ENCODE peak calls at places on chromosomes 16 and 17, in four cellular contexts. One of them, this sample, is unnamed. For H3K27me3 and H3K9me3, the result is how much of the 10 kb centered on the place peaks cover.

GRCh38 chr17:43372273-43372911 is 26.4 kb upstream of the ARL4D start:
- DNase-seq in esophagus muscularis mucosa: no peak
- DNase-seq in upper lobe of right lung: no peak
- DNase-seq in IMR-90: no peak
- DNase-seq in this sample: no peak

GRCh38 chr16:67165121-67166034 is 833 bp downstream of the HSF4 start:
- DNase-seq in upper lobe of right lung: no peak
- DNase-seq in IMR-90: no peak
- DNase-seq in esophagus muscularis mucosa: no peak
- DNase-seq in this sample: no peak

GRCh38 chr17:42337442-42337841 is 49.1 kb downstream of the STAT5A start:
- DNase-seq in upper lobe of right lung: no peak
- DNase-seq in IMR-90: peak
- DNase-seq in esophagus muscularis mucosa: no peak
- DNase-seq in this sample: no peak

GRCh38 chr17:73560661-73561060 is 83.6 kb downstream of the SDK2 start:
- DNase-seq in upper lobe of right lung: no peak
- DNase-seq in IMR-90: no peak
- DNase-seq in esophagus muscularis mucosa: no peak
- DNase-seq in this sample: no peak

GRCh38 chr17:48615212-48615962 is at the start of gene HOXB8:
- DNase-seq in IMR-90: no peak
- DNase-seq in upper lobe of right lung: no peak
- DNase-seq in esophagus muscularis mucosa: no peak
- DNase-seq in this sample: no peak

GRCh38 chr16:76345093-76345735 is 68.0 kb downstream of the CNTNAP4 start:
- DNase-seq in IMR-90: no peak
- DNase-seq in esophagus muscularis mucosa: no peak
- DNase-seq in upper lobe of right lung: no peak
- DNase-seq in this sample: no peak

GRCh38 chr16:88379694-88380040 is 3.1 kb upstream of the ZNF469 start:
- DNase-seq in esophagus muscularis mucosa: no peak
- DNase-seq in IMR-90: no peak
- DNase-seq in upper lobe of right lung: peak
- DNase-seq in this sample: no peak

GRCh38 chr16:54718376-54718775 is 212.3 kb upstream of the IRX5 start:
- DNase-seq in IMR-90: no peak
- DNase-seq in esophagus muscularis mucosa: peak
- DNase-seq in upper lobe of right lung: no peak
- DNase-seq in this sample: no peak

GRCh38 chr16:62408760-62409159 is 372.5 kb upstream of the CDH8 start:
- DNase-seq in IMR-90: no peak
- DNase-seq in upper lobe of right lung: no peak
- DNase-seq in esophagus muscularis mucosa: no peak
- DNase-seq in this sample: no peak

GRCh38 chr17:44414394-44415155 is 25.1 kb upstream of the ITGA2B start:
- DNase-seq in upper lobe of right lung: no peak
- DNase-seq in esophagus muscularis mucosa: no peak
- DNase-seq in IMR-90: no peak
- DNase-seq in this sample: no peak

GRCh38 chr17:44409309-44410028 is 20.0 kb upstream of the ITGA2B start:
- DNase-seq in upper lobe of right lung: no peak
- DNase-seq in esophagus muscularis mucosa: no peak
- DNase-seq in IMR-90: no peak
- DNase-seq in this sample: no peak

DNA sequence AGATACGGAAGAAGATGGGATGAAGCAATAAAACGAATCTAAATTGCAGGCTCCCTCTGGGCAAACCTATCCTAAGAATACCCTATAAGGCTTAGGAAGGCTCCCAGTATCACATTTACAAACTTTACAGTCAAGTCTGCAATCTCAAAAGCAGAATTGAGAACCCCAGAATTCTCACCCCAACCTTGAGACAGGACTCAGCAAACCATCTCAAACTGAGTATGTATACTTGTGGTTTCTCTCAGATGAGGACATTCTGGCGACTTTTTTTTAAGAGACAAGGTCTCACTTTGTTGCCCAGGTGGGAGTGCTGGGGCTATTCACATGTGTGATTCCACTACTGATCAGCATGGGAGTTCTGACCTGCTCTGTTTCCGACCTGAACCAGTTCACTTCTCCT is 19.3 kb upstream of the ITGA2B start:
- DNase-seq in esophagus muscularis mucosa: no peak
- DNase-seq in upper lobe of right lung: no peak
- DNase-seq in IMR-90: no peak
- DNase-seq in this sample: no peak
- H3K27me3 ChIP-seq in esophagus muscularis mucosa: under half
- H3K27me3 ChIP-seq in upper lobe of right lung: under half
- H3K27me3 ChIP-seq in IMR-90: under half
- H3K27me3 ChIP-seq in this sample: under half

DNA sequence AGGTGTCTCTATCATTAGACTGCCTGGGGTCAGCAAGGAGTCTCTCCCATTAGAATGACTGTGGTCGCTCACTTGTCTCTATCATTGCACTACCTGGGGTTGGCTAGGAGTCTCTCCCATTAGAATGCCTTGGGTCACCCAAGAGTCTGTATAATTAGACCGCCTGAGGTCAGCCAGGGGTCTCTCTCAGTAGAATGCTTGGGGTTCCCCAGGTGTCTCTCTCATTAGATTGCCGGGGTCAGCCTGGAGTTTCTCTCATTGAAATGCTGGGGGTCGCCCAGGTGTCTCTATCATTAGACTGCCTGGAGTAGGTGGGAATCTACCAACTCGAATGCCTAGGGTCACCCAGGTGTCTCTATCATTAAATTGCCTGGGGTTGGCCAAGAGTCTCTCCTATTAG is 2231.6 kb downstream of the TP53TG3F start:
- DNase-seq in upper lobe of right lung: no peak
- DNase-seq in esophagus muscularis mucosa: no peak
- DNase-seq in IMR-90: no peak
- DNase-seq in this sample: no peak
- H3K9me3 ChIP-seq in upper lobe of right lung: under half
- H3K9me3 ChIP-seq in esophagus muscularis mucosa: half or more
- H3K9me3 ChIP-seq in IMR-90: under half
- H3K9me3 ChIP-seq in this sample: under half

DNA sequence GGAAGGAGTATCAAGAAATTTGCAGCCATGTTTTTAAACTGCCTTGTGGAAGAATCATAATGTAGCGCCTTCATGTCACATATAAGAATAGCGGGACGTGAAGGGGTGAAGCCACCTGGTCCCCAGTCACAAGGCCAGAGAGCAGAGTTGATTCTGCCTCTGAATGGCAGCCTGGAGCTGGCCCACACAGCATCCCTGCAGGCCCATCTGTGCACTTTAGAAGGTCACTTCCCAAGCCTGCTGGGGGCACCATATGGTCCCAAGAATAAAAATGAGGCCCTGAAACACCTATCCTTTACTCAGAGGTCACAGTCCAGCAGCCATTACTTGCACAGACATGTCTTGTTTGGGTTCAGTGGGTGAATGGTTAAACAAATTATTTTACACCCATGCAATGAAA is 15.0 kb downstream of the CD300E start:
- DNase-seq in esophagus muscularis mucosa: no peak
- DNase-seq in IMR-90: no peak
- DNase-seq in upper lobe of right lung: no peak
- DNase-seq in this sample: no peak
- H3K27me3 ChIP-seq in esophagus muscularis mucosa: under half
- H3K27me3 ChIP-seq in IMR-90: under half
- H3K27me3 ChIP-seq in upper lobe of right lung: under half
- H3K27me3 ChIP-seq in this sample: under half

DNA sequence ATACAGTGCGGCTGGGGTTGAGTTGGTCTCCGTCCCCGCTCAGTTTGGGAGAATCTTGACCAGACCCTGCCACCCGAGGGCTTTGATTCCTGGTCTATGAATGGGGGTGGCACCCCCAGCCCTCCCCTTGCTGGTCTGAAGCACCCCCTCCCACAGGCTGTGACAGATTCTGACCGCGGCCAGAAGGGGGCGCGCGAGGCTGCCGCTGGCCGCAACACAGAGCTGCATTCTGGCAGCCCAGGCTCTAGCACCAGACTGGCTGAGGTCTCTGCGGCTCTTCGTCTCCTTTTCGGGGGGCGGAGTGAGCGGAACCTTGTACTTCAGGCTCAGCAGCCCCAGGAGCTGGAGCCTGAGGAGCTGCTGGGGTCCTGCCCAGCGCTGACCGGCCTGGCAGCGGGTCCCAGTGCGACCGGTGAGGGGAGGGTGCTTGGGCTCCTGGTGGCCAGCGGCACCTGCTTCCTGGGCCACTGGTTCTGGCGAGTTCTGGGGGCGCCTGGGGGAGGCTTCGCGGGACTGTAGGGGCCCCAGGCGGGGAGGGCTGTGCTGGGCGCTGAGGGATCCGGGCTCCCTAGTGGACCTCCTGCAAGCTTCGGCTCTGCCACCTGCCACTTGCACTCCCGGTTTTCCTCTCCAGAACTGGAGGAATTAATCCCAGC is 1011.6 kb downstream of the KCNJ18 start:
- DNase-seq in IMR-90: no peak
- DNase-seq in upper lobe of right lung: no peak
- DNase-seq in esophagus muscularis mucosa: peak
- DNase-seq in this sample: no peak
- H3K9me3 ChIP-seq in IMR-90: under half
- H3K9me3 ChIP-seq in upper lobe of right lung: under half
- H3K9me3 ChIP-seq in esophagus muscularis mucosa: under half
- H3K9me3 ChIP-seq in this sample: under half

GRCh38 chr16:80029706-80030481 is 429.4 kb upstream of the MAF start:
- DNase-seq in upper lobe of right lung: no peak
- DNase-seq in esophagus muscularis mucosa: no peak
- DNase-seq in IMR-90: no peak
- DNase-seq in this sample: no peak
- H3K27me3 ChIP-seq in upper lobe of right lung: under half
- H3K27me3 ChIP-seq in esophagus muscularis mucosa: under half
- H3K27me3 ChIP-seq in IMR-90: under half
- H3K27me3 ChIP-seq in this sample: under half

GRCh38 chr16:31920373-31920772 is 46.8 kb downstream of the ZNF267 start:
- DNase-seq in esophagus muscularis mucosa: no peak
- DNase-seq in upper lobe of right lung: no peak
- DNase-seq in IMR-90: no peak
- DNase-seq in this sample: no peak
- H3K9me3 ChIP-seq in esophagus muscularis mucosa: half or more
- H3K9me3 ChIP-seq in upper lobe of right lung: half or more
- H3K9me3 ChIP-seq in IMR-90: under half
- H3K9me3 ChIP-seq in this sample: under half

This sample was measured in colonic mucosa.